ENCODE peak calls at places on chromosomes 5 and 9, in eight cellular contexts. E is HTR-8/SVneo, D is upper lobe of right lung, L is GM12864, Q is A549, X is tibial nerve, U is hepatic stellate cell, P is ELR. O is an unnamed sample.
A peak's percentile ranks its signal among the peaks of the same experiment; 100 is the strongest.

GRCh38 chr9:91197232-91198181 is 164.2 kb downstream of the AUH start:
- DNase-seq in E (peak; percentile 48), D (no peak), L (no peak), Q (peak; percentile 98), X (peak; percentile 95), U (peak; percentile 67), P (peak; percentile 89), O (peak; percentile 99)

GRCh38 chr9:73270967-73271722 is 119.5 kb downstream of the ANXA1 start:
- DNase-seq in E (peak; percentile 22), D (no peak), L (no peak), Q (peak; percentile 77), X (no peak), U (peak; percentile 3), P (peak; percentile 93), O (peak; percentile 48)

GRCh38 chr9:133429641-133430161 is 7.5 kb downstream of the ADAMTS13 start:
- DNase-seq in E (peak; percentile 36), D (no peak), L (no peak), Q (peak; percentile 60), X (no peak), U (no peak), P (peak; percentile 55), O (no peak)

GRCh38 chr5:159961176-159961689 is 45.0 kb downstream of the ADRA1B start:
- DNase-seq in E (no peak), D (no peak), L (no peak), Q (no peak), X (no peak), U (no peak), P (no peak), O (no peak)

GRCh38 chr9:29044959-29045358 is 1471.7 kb upstream of the C9orf72 start:
- DNase-seq in E (no peak), D (no peak), L (no peak), Q (peak; percentile 19), X (no peak), U (no peak), P (peak; percentile 60), O (peak; percentile 26)

GRCh38 chr9:4225291-4226119 is 74.4 kb downstream of the GLIS3 start:
- DNase-seq in E (no peak), D (no peak), L (no peak), Q (peak; percentile 34), X (no peak), U (peak; percentile 40), P (peak; percentile 94), O (no peak)

GRCh38 chr9:133708770-133709611 is 29.2 kb downstream of the SARDH start:
- DNase-seq in E (no peak), D (peak; percentile 60), L (no peak), Q (no peak), X (no peak), U (no peak), P (no peak), O (no peak)

GRCh38 chr5:79436224-79436623 is 77.7 kb downstream of the HOMER1 start:
- DNase-seq in E (peak; percentile 28), D (no peak), L (no peak), Q (peak; percentile 2), X (no peak), U (peak; percentile 9), P (peak; percentile 71), O (no peak)

GRCh38 chr5:83956386-83956785 is 235.7 kb upstream of the HAPLN1 start:
- DNase-seq in E (no peak), D (no peak), L (no peak), Q (no peak), X (no peak), U (no peak), P (peak; percentile 5), O (no peak)

GRCh38 chr5:1033178-1033577 is 24.6 kb downstream of the NKD2 start:
- DNase-seq in E (no peak), D (no peak), L (no peak), Q (no peak), X (no peak), U (no peak), P (no peak), O (no peak)

GRCh38 chr5:56677693-56678092 is 137.7 kb upstream of the MAP3K1 start:
- DNase-seq in E (no peak), D (no peak), L (no peak), Q (no peak), X (no peak), U (no peak), P (no peak), O (no peak)

GRCh38 chr5:139016186-139016585 is 141.1 kb upstream of the LRRTM2 start:
- DNase-seq in E (no peak), D (no peak), L (no peak), Q (no peak), X (no peak), U (no peak), P (no peak), O (no peak)

GRCh38 chr5:138969323-138970013 is 94.3 kb upstream of the LRRTM2 start:
- DNase-seq in E (no peak), D (no peak), L (no peak), Q (no peak), X (no peak), U (no peak), P (no peak), O (no peak)

GRCh38 chr9:17852108-17852507 is 273.2 kb downstream of the SH3GL2 start:
- DNase-seq in E (no peak), D (no peak), L (no peak), Q (no peak), X (no peak), U (no peak), P (no peak), O (no peak)

GRCh38 chr5:159975462-159976019 is 33.4 kb upstream of the TTC1 start:
- DNase-seq in E (peak; percentile 75), D (no peak), L (no peak), Q (peak; percentile 52), X (no peak), U (peak; percentile 93), P (peak; percentile 94), O (peak; percentile 28)

GRCh38 chr5:61304611-61305369 is 27.3 kb upstream of the ZSWIM6 start:
- DNase-seq in E (no peak), D (peak; percentile 67), L (no peak), Q (peak; percentile 98), X (no peak), U (no peak), P (peak; percentile 98), O (no peak)

GRCh38 chr5:103371046-103371603 is 112.6 kb downstream of the MACIR start:
- DNase-seq in E (no peak), D (no peak), L (no peak), Q (no peak), X (no peak), U (peak; percentile 6), P (no peak), O (no peak)

GRCh38 chr9:82191082-82191481 is 202.5 kb downstream of the SPATA31D1 start:
- DNase-seq in E (no peak), D (no peak), L (no peak), Q (no peak), X (no peak), U (no peak), P (no peak), O (no peak)

GRCh38 chr5:26761040-26761439 is 277.3 kb downstream of the CDH9 start:
- DNase-seq in E (no peak), D (no peak), L (no peak), Q (no peak), X (no peak), U (no peak), P (no peak), O (no peak)

GRCh38 chr5:107380654-107381053 is 290.1 kb downstream of the EFNA5 start:
- DNase-seq in E (no peak), D (no peak), L (no peak), Q (peak; percentile 70), X (no peak), U (no peak), P (peak; percentile 13), O (no peak)

GRCh38 chr9:127051881-127052595 is 70.4 kb downstream of the ANGPTL2 start:
- DNase-seq in E (no peak), D (no peak), L (no peak), Q (no peak), X (no peak), U (no peak), P (no peak), O (no peak)

GRCh38 chr5:173143567-173143966 is 764 bp upstream of the BNIP1 start:
- DNase-seq in E (no peak), D (no peak), L (no peak), Q (no peak), X (no peak), U (no peak), P (no peak), O (no peak)

GRCh38 chr5:95870105-95870672 is 47.7 kb upstream of the GLRX start:
- DNase-seq in E (no peak), D (no peak), L (no peak), Q (no peak), X (no peak), U (no peak), P (peak; percentile 78), O (no peak)

GRCh38 chr9:110089681-110090370 is 118.1 kb downstream of the C9orf152 start:
- DNase-seq in E (no peak), D (no peak), L (no peak), Q (no peak), X (no peak), U (no peak), P (peak; percentile 41), O (no peak)

GRCh38 chr5:179422213-179422839 is 77.1 kb upstream of the ADAMTS2 start:
- DNase-seq in E (no peak), D (peak; percentile 42), L (no peak), Q (no peak), X (no peak), U (no peak), P (no peak), O (no peak)